ENCODE peak calls at places on chromosome 16, in ten cellular contexts. C is esophagus muscularis mucosa, D is tibial nerve, X is GM12878, F is right lobe of liver, W is spleen, B is A549, T is sigmoid colon, E is heart left ventricle, R is adrenal gland. S is an unnamed sample.

GRCh38 chr16:10876799-10877341 is at the start of gene CIITA:
- DNase-seq in D (peak; percentile 83), B (no peak), C (no peak), F (peak; percentile 70), E (peak; percentile 85), T (peak; percentile 87), W (peak; percentile 92), X (peak; percentile 97), R (peak; percentile 89), S (peak; percentile 73)

GRCh38 chr16:9138731-9139501 is 47.5 kb downstream of the HAPSTR1 start:
- DNase-seq in D (peak; percentile 51), C (no peak), F (peak; percentile 77), E (peak; percentile 73), W (peak; percentile 92), X (no peak), T (peak; percentile 78), R (peak; percentile 79), B (peak; percentile 41), S (peak; percentile 32)

GRCh38 chr16:70675851-70676513 is 9.9 kb downstream of the MTSS2 start:
- DNase-seq in B (no peak), D (no peak), E (peak; percentile 25), W (peak; percentile 50), F (peak; percentile 35), X (no peak), T (peak; percentile 71), R (no peak), C (no peak), S (no peak)

GRCh38 chr16:66539628-66540469 is 10.1 kb downstream of the TK2 start:
- DNase-seq in B (no peak), W (no peak), R (no peak), C (no peak), E (no peak), F (no peak), T (no peak), X (no peak), D (no peak), S (peak; percentile 56)

GRCh38 chr16:67936124-67936875 is at the start of gene PSMB10:
- DNase-seq in R (peak; percentile 77), E (peak; percentile 68), B (peak; percentile 54), F (peak; percentile 74), D (peak; percentile 27), T (peak; percentile 87), W (peak; percentile 93), X (no peak), C (no peak), S (peak; percentile 93)

GRCh38 chr16:78133919-78134318 is 34.5 kb downstream of the WWOX start:
- DNase-seq in T (no peak), W (no peak), R (no peak), X (no peak), C (no peak), B (no peak), D (no peak), F (no peak), E (no peak), S (no peak)

GRCh38 chr16:2194166-2194834 is 2.1 kb downstream of the CASKIN1 start:
- DNase-seq in R (peak; percentile 75), W (no peak), X (no peak), F (no peak), B (peak; percentile 55), C (no peak), T (no peak), E (no peak), D (no peak), S (no peak)

GRCh38 chr16:53692146-53692545 is 11.5 kb downstream of the RPGRIP1L start:
- DNase-seq in F (no peak), C (no peak), D (no peak), R (no peak), B (no peak), W (no peak), X (no peak), E (no peak), T (no peak), S (no peak)

GRCh38 chr16:87669672-87670071 is 67.4 kb downstream of the JPH3 start:
- DNase-seq in W (no peak), X (no peak), F (no peak), R (no peak), T (no peak), E (no peak), B (no peak), D (no peak), C (no peak), S (no peak)

GRCh38 chr16:87671715-87672270 is 69.5 kb downstream of the JPH3 start:
- DNase-seq in T (no peak), X (no peak), W (no peak), F (no peak), R (no peak), E (no peak), D (no peak), B (no peak), C (no peak), S (no peak)

GRCh38 chr16:87667946-87668345 is 65.6 kb downstream of the JPH3 start:
- DNase-seq in D (no peak), W (no peak), C (no peak), B (no peak), R (no peak), F (no peak), E (no peak), X (no peak), T (no peak), S (no peak)

GRCh38 chr16:87674405-87674804 is 72.1 kb downstream of the JPH3 start:
- DNase-seq in T (no peak), F (no peak), D (no peak), X (no peak), B (no peak), E (no peak), C (no peak), R (no peak), W (no peak), S (no peak)

DNA sequence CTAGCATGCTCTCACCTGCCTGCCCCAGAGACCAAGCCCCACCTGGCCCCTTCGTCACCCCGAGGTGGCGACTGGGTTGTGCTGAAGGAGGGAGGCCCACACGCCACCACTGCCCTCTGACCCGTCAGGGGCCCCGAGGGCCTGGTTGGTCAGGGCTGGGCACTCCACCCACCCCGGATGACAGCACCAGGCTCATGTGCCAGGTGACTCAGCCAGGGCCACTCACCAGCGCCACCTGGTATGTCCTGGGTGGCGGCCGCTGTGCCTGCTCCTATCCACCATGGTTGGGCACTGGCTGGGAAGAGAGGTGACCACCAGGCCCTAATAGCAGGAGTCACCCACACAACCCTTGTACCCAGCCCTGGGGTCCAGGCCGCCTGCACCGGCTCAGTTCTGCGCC is 68.9 kb downstream of the JPH3 start:
- DNase-seq in B (no peak), D (no peak), F (no peak), W (no peak), T (no peak), C (no peak), X (no peak), E (no peak), R (no peak), S (no peak)
- H3K4me3 ChIP-seq in B (no peak overlapping the region), D (no peak overlapping the region), F (no peak overlapping the region), W (no peak overlapping the region), T (no peak overlapping the region), C (no peak overlapping the region), X (no peak overlapping the region), E (no peak overlapping the region), R (no peak overlapping the region), S (no peak overlapping the region)

GRCh38 chr16:630024-630814 is 566 bp upstream of the WFIKKN1 start:
- DNase-seq in T (no peak), F (no peak), E (no peak), D (no peak), W (peak; percentile 67), B (no peak), X (no peak), C (no peak), R (peak; percentile 55), S (no peak)
- TF ChIP-seq POLR2A in T (no peak), F (no peak), E (no peak), D (no peak), W (no peak), B (no peak), X (no peak), C (no peak), R (no peak), S (no peak)

GRCh38 chr16:54932737-54933254 is 2.1 kb downstream of the IRX5 start:
- DNase-seq in X (no peak), W (no peak), B (no peak), R (no peak), F (no peak), T (no peak), D (no peak), C (no peak), E (no peak), S (no peak)

GRCh38 chr16:54934536-54935410 is 4.1 kb downstream of the IRX5 start:
- DNase-seq in W (no peak), T (no peak), X (no peak), D (no peak), F (no peak), E (no peak), B (no peak), R (no peak), C (peak; percentile 42), S (peak; percentile 90)

GRCh38 chr16:54935411-54936085 is 4.9 kb downstream of the IRX5 start:
- DNase-seq in E (no peak), F (no peak), C (no peak), T (no peak), R (no peak), B (no peak), D (no peak), X (no peak), W (no peak), S (no peak)

GRCh38 chr16:54931757-54932660 is 1.3 kb downstream of the IRX5 start:
- DNase-seq in T (no peak), R (no peak), D (no peak), F (no peak), C (peak; percentile 62), X (no peak), W (no peak), E (no peak), B (no peak), S (no peak)

DNA sequence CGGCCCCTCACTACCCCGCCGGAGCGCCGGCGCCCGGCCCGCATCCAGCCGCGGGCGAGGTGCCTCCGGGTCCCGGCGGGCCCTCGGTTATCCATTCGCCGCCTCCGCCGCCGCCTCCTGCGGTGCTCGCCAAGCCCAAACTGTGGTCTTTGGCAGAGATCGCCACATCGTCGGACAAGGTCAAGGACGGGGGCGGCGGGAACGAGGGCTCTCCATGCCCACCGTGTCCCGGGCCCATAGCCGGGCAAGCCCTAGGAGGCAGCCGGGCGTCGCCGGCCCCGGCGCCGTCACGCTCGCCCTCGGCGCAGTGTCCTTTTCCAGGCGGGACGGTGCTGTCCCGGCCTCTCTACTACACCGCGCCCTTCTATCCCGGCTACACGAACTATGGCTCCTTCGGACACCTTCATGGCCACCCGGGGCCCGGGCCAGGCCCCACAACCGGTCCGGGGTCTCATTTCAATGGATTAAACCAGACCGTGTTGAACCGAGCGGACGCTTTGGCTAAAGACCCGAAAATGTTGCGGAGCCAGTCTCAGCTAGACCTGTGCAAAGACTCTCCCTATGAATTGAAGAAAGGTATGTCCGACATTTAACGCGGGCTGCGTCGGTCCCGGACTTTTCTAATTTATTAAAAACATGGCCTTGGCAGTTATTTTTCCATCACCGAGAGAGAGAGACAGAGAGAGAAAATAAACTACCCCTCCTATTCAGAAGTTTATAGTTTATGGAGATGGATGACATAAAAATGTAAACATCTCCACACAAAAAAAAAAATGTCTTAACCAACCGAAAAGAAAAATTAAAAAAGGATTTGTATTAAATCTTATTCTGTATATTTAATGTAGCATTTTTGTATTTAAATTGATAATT is 2.9 kb downstream of the IRX5 start:
- DNase-seq in E (no peak), R (no peak), W (no peak), B (no peak), C (no peak), X (no peak), D (no peak), T (no peak), F (no peak), S (no peak)
- H3K4me3 ChIP-seq in E (peak overlapping the region; percentile 65), R (no peak overlapping the region), W (no peak overlapping the region), B (no peak overlapping the region), C (peak overlapping the region; percentile 18), X (no peak overlapping the region), D (no peak overlapping the region), T (no peak overlapping the region), F (no peak overlapping the region), S (peak overlapping the region; percentile 17)

GRCh38 chr16:3880623-3881498 is at the start of gene CREBBP:
- DNase-seq in D (peak; percentile 86), W (peak; percentile 96), R (peak; percentile 90), T (peak; percentile 92), E (peak; percentile 91), F (peak; percentile 91), X (no peak), C (peak; percentile 95), B (peak; percentile 38), S (peak; percentile 96)
- TF ChIP-seq POLR2A in D (peak; percentile 37), W (no peak), R (peak; percentile 45), T (no peak), E (no peak), F (peak; percentile 68), X (peak; percentile 82), C (peak; percentile 12), B (peak; percentile 83), S (no peak)

S was measured in lower leg skin.